ENCODE peak calls at places on chromosomes 3 and 15, in six cellular contexts. T is IMR-90, W is transverse colon, R is AG09309, I is brain microvascular endothelial cell, C is adipocyte. Q is an unnamed sample.

GRCh38 chr3:72659609-72660008 is 188.6 kb downstream of the SHQ1 start:
- DNase-seq in T (no peak), W (no peak), R (no peak), I (no peak), C (peak), Q (no peak)

GRCh38 chr3:44021646-44022594 is 219.8 kb upstream of the TOPAZ1 start:
- DNase-seq in T (no peak), W (no peak), R (no peak), I (no peak), C (peak), Q (no peak)

GRCh38 chr3:119310052-119310451 is 15.9 kb downstream of the ARHGAP31 start:
- DNase-seq in T (peak), W (no peak), R (peak), I (peak), C (peak), Q (peak)

GRCh38 chr3:38000965-38001455 is 10.4 kb downstream of the VILL start:
- DNase-seq in T (no peak), W (no peak), R (no peak), I (no peak), C (no peak), Q (no peak)

GRCh38 chr15:98970799-98971198 is 36.8 kb downstream of the PGPEP1L start:
- DNase-seq in T (no peak), W (no peak), R (no peak), I (no peak), C (no peak), Q (no peak)

GRCh38 chr3:177822826-177823225 is 625.5 kb upstream of the TBL1XR1 start:
- DNase-seq in T (no peak), W (no peak), R (no peak), I (no peak), C (no peak), Q (no peak)

GRCh38 chr15:88904808-88905327 is 8.3 kb downstream of the MFGE8 start:
- DNase-seq in T (peak), W (peak), R (peak), I (peak), C (peak), Q (peak)

GRCh38 chr3:81744366-81744765 is 17.1 kb downstream of the GBE1 start:
- DNase-seq in T (peak), W (no peak), R (peak), I (peak), C (peak), Q (peak)

GRCh38 chr15:97993310-97993738 is 32.8 kb downstream of the ARRDC4 start:
- DNase-seq in T (no peak), W (no peak), R (no peak), I (no peak), C (no peak), Q (no peak)

GRCh38 chr3:124658270-124658669 is 72.0 kb upstream of the UMPS start:
- DNase-seq in T (no peak), W (no peak), R (no peak), I (no peak), C (no peak), Q (no peak)

GRCh38 chr15:28123408-28124023 is 24.4 kb upstream of the OCA2 start:
- DNase-seq in T (peak), W (peak), R (no peak), I (peak), C (peak), Q (peak)

GRCh38 chr3:139134678-139135372 is 90.1 kb upstream of the PRR23C start:
- DNase-seq in T (no peak), W (no peak), R (no peak), I (no peak), C (no peak), Q (no peak)

GRCh38 chr3:31132132-31132769 is 237.8 kb upstream of the GADL1 start:
- DNase-seq in T (peak), W (no peak), R (peak), I (peak), C (peak), Q (peak)

GRCh38 chr3:17494117-17494809 is 248.2 kb downstream of the TBC1D5 start:
- DNase-seq in T (no peak), W (no peak), R (no peak), I (peak), C (no peak), Q (no peak)

GRCh38 chr3:172364374-172365027 is 83.8 kb downstream of the GHSR start:
- DNase-seq in T (no peak), W (no peak), R (no peak), I (no peak), C (no peak), Q (no peak)

GRCh38 chr3:49924683-49925082 is 4.9 kb downstream of the MON1A start:
- DNase-seq in T (peak), W (no peak), R (peak), I (peak), C (peak), Q (peak)

GRCh38 chr3:114179575-114179974 is 723 bp upstream of the DRD3 start:
- DNase-seq in T (peak), W (no peak), R (peak), I (peak), C (peak), Q (peak)

GRCh38 chr15:95549168-95549738 is 781.2 kb upstream of the NR2F2 start:
- DNase-seq in T (no peak), W (no peak), R (no peak), I (no peak), C (no peak), Q (no peak)

GRCh38 chr3:120381503-120381902 is 32.3 kb upstream of the LRRC58 start:
- DNase-seq in T (no peak), W (no peak), R (no peak), I (no peak), C (no peak), Q (no peak)

DNA sequence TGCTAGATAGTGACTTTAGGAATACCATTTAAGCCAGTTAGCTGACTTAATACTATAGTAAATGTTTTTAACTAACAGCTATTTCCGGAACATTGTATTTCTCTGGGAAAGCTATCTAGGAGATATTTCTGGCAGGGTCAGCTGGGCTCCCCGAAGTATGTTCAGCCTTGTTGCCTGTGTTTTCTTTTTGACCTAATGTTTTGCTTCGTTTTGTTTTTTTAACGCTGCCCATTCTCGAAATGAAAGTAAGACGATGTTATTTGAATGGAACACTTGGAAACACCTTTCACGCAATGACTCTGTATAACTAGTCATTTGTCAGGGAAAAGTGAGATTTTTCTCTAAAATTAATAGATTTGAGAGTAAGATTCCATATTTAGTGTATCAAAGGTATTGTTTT is 702.9 kb upstream of the NAALADL2 start:
- DNase-seq in T (no peak), W (no peak), R (no peak), I (peak), C (no peak), Q (no peak)
- H3K4me3 ChIP-seq in T (no peak), W (no peak), R (no peak), I (peak), C (no peak), Q (no peak)

GRCh38 chr3:42908675-42909074 is 2.7 kb downstream of the ZNF662 start:
- DNase-seq in T (no peak), W (no peak), R (no peak), I (no peak), C (no peak), Q (no peak)

GRCh38 chr3:42905740-42906084 is 230 bp upstream of the ZNF662 start:
- DNase-seq in T (no peak), W (no peak), R (no peak), I (no peak), C (no peak), Q (no peak)

GRCh38 chr3:42904076-42904475 is 1.9 kb upstream of the ZNF662 start:
- DNase-seq in T (no peak), W (no peak), R (no peak), I (no peak), C (no peak), Q (no peak)

GRCh38 chr3:42906905-42907183 is 902 bp downstream of the ZNF662 start:
- DNase-seq in T (no peak), W (no peak), R (no peak), I (no peak), C (no peak), Q (no peak)

GRCh38 chr3:42906085-42906904 is at the start of gene ZNF662:
- DNase-seq in T (no peak), W (peak), R (no peak), I (no peak), C (peak), Q (no peak)
- H3K4me3 ChIP-seq in T (peak), W (peak), R (peak), I (peak), C (peak), Q (peak)

GRCh38 chr3:189305412-189305811 is 133.6 kb downstream of the TPRG1 start:
- DNase-seq in T (no peak), W (no peak), R (no peak), I (no peak), C (peak), Q (no peak)

GRCh38 chr3:189311521-189311920 is 139.8 kb downstream of the TPRG1 start:
- DNase-seq in T (no peak), W (no peak), R (no peak), I (no peak), C (no peak), Q (no peak)

GRCh38 chr3:189309400-189309975 is 137.7 kb downstream of the TPRG1 start:
- DNase-seq in T (no peak), W (no peak), R (no peak), I (no peak), C (no peak), Q (no peak)

GRCh38 chr3:189307963-189308362 is 136.2 kb downstream of the TPRG1 start:
- DNase-seq in T (no peak), W (no peak), R (no peak), I (no peak), C (no peak), Q (no peak)

DNA sequence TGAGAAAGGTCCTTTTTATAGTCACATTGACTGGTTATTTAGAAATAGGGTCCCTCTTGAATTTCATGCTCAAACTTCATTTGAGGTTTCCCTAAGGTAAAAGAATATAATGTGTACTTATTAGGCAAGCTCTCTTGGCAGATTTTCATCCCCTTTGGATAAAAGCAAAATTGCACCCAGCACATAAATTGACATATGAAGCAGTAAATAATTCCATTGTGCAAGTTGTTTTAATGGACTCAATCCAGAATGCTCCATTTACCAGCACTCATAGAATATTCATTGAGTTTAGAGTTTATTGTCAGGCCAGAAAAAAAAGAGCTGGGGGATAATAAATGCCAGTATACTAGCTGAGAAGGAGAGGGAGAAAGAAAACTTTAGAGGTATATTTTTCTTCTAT is 136.8 kb downstream of the TPRG1 start:
- DNase-seq in T (no peak), W (no peak), R (no peak), I (no peak), C (no peak), Q (no peak)
- H3K4me3 ChIP-seq in T (no peak), W (no peak), R (no peak), I (no peak), C (no peak), Q (no peak)

DNA sequence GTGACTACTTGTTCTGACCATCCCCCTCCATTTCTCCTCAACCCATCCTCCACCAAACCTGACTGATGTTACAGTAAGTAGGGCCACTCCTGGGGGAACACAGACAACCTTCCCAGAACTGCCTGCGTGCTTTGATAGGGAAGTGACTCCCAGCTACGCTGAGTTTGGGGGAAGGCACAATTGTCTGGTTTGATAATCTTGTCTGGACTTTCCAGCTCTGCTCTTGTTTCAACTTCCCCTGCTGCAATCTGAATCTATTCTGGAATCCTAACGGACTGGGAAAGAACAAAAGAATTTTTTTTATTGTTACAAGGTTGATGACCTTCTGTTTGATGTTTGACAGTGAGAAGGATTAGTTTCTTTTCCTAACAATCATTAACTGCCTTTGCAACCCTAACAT is 895.6 kb downstream of the ROBO1 start:
- DNase-seq in T (no peak), W (no peak), R (no peak), I (peak), C (no peak), Q (no peak)
- H3K4me3 ChIP-seq in T (no peak), W (no peak), R (no peak), I (no peak), C (no peak), Q (no peak)

GRCh38 chr3:98894791-98895576 is 6.5 kb downstream of the DCBLD2 start:
- DNase-seq in T (no peak), W (no peak), R (no peak), I (no peak), C (no peak), Q (no peak)
- H3K4me3 ChIP-seq in T (no peak), W (no peak), R (no peak), I (peak), C (no peak), Q (no peak)

DNA sequence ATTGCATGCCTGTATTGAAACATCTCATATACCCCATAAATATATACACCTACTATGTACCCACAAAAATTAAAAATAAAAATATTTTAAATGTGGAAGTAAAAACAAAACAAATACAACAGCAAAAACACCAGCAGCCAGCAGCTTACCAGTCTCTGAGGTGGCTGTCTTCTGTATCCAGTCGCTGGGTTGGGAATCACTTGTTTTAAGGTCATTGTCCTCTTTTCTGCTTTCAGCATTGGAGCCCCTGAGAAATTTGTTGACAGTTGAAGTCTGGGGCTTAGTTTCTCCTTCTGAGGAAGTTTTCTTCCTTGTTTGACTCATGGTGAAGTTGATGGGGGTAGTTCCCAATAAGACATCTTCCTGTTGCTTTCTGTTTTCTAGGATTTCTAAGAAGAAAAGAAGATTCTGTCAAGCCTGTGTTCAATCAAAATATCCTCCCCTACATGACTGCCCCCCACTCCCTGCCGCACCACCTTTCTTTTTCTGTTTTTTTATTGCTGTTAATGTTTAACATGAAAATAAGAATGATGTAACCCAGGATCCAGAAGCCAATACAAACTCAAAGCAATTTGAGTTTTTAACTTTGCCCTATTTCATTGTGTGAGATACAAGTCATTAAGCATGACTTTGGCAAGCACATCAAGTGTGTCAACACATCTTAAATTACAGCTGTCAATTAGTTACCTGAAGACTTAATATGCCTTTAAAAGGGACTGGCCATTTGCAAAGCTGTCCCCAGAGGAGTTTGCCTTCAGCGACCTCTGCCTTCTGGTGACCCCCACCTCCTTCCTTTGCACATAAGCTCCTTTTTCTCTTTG is at the start of gene LRRC31:
- DNase-seq in T (no peak), W (no peak), R (no peak), I (no peak), C (no peak), Q (no peak)
- H3K4me3 ChIP-seq in T (no peak), W (peak), R (no peak), I (no peak), C (no peak), Q (no peak)

DNA sequence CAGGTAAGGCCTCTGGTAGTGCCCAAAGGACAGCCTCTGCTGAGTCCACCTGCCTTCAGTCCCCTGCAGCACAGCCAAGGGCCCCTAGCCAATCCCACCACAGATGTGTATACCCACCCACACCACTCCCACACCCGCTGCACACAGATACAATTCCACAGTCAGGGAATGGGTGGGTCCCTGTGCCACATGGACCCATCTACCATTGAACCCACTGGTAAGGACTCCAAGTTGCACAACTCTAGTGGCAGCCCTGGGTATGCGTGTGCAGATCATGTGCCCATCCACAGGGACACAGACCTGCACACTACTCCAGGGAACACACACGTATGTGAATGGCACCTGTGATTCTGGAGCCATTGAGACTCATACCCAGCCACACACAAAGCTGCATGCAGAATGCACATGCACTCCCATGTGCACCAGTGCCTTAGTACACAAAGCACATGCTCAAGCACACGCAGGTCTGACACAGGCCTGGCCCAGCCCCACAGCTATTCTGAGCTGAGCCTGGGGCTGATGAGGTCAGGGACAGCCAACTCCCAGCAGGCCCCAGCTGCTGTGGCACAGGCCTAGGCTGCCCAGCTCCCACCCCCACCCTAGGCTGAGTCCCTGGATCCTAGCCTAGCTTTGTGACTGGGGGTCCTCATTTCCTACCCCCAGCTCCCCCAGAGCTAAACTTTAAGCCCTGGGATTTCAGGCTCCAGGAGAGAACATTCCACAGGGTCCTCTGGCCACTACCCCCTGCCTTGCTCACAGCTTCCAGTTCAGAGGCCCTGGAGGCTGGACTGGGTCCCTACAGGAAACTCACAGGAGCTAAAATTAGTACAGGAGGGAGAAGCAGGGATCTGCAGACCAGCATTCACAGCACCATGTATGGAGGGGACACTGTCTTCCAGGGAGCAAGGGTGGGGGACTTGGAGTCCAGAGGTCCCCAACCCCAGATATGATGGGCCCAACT is 2.8 kb upstream of the ALS2CL start:
- DNase-seq in T (peak), W (no peak), R (peak), I (peak), C (peak), Q (no peak)
- H3K4me3 ChIP-seq in T (no peak), W (no peak), R (no peak), I (no peak), C (no peak), Q (no peak)

GRCh38 chr3:126912027-126912422 is 70.9 kb upstream of the PLXNA1 start:
- DNase-seq in T (no peak), W (no peak), R (no peak), I (no peak), C (no peak), Q (no peak)
- H3K4me3 ChIP-seq in T (no peak), W (no peak), R (no peak), I (no peak), C (no peak), Q (no peak)

GRCh38 chr3:12483364-12483763 is 916 bp upstream of the TSEN2 start:
- DNase-seq in T (peak), W (no peak), R (no peak), I (no peak), C (no peak), Q (no peak)
- H3K4me3 ChIP-seq in T (no peak), W (no peak), R (no peak), I (no peak), C (peak), Q (peak)

Q was measured in HFF-Myc.